ENCODE peak calls at places on chromosome 21, in eight cellular contexts. N is activated T-cell treated with anti-CD3 and anti-CD28 coated beads for 1 hour; C is stimulated activated CD4-positive, alpha-beta T cell treated with anti-CD3 and anti-CD28 coated beads, Interleukin-4, amount 100 ng/mL, for 4 hours; G is IMR-90; P is SK-N-SH; B is DMS153; I is activated CD8-positive, alpha-beta memory T cell treated with anti-CD3 and anti-CD28 coated beads for 4 hours; J is NCI-H510A treated with DMSO at 0.1 percent for 48 hours. S is an unnamed sample.

GRCh38 chr21:41326414-41327080 is 9.9 kb downstream of the FAM3B start:
- DNase-seq in N (no peak), C (no peak), G (no peak), P (no peak), B (no peak), I (no peak), J (no peak), S (no peak)

GRCh38 chr21:45410865-45411809 is 6.2 kb downstream of the COL18A1 start:
- DNase-seq in N (no peak), C (no peak), G (no peak), P (no peak), B (no peak), I (no peak), J (no peak), S (no peak)

GRCh38 chr21:42539342-42539741 is 25.7 kb downstream of the SLC37A1 start:
- DNase-seq in N (no peak), C (no peak), G (no peak), P (no peak), B (no peak), I (no peak), J (no peak), S (no peak)

GRCh38 chr21:39483917-39484316 is 32.1 kb downstream of the SH3BGR start:
- DNase-seq in N (no peak), C (no peak), G (peak; percentile 52), P (no peak), B (no peak), I (no peak), J (no peak), S (peak; percentile 58)

GRCh38 chr21:37153193-37153934 is 80.3 kb downstream of the TTC3 start:
- DNase-seq in N (no peak), C (no peak), G (peak; percentile 88), P (no peak), B (no peak), I (no peak), J (no peak), S (no peak)

GRCh38 chr21:39071623-39072214 is 111.5 kb downstream of the PSMG1 start:
- DNase-seq in N (no peak), C (no peak), G (peak; percentile 83), P (no peak), B (peak; percentile 26), I (no peak), J (peak; percentile 40), S (no peak)

GRCh38 chr21:34994646-34995631 is 54.2 kb downstream of the RUNX1 start:
- DNase-seq in N (no peak), C (no peak), G (no peak), P (no peak), B (no peak), I (no peak), J (no peak), S (no peak)

GRCh38 chr21:42777757-42778344 is 101.5 kb downstream of the WDR4 start:
- DNase-seq in N (no peak), C (no peak), G (no peak), P (no peak), B (no peak), I (no peak), J (no peak), S (peak; percentile 54)

GRCh38 chr21:25561668-25562641 is 45.3 kb downstream of the MRPL39 start:
- DNase-seq in N (peak; percentile 47), C (peak; percentile 89), G (peak; percentile 82), P (peak; percentile 18), B (no peak), I (peak; percentile 66), J (no peak), S (peak; percentile 89)

GRCh38 chr21:39669485-39669884 is 56.7 kb downstream of the B3GALT5 start:
- DNase-seq in N (no peak), C (no peak), G (no peak), P (no peak), B (peak; percentile 10), I (no peak), J (no peak), S (no peak)

GRCh38 chr21:15730484-15731242 is 881 bp downstream of the USP25 start:
- DNase-seq in N (no peak), C (peak; percentile 35), G (no peak), P (no peak), B (no peak), I (no peak), J (no peak), S (no peak)

GRCh38 chr21:44996501-44996921 is 56.7 kb downstream of the SLX9 start:
- DNase-seq in N (no peak), C (no peak), G (no peak), P (no peak), B (no peak), I (no peak), J (no peak), S (no peak)

GRCh38 chr21:32207096-32207716 is 71.6 kb downstream of the MIS18A start:
- DNase-seq in N (no peak), C (no peak), G (no peak), P (peak; percentile 76), B (no peak), I (no peak), J (peak; percentile 17), S (no peak)

GRCh38 chr21:28431022-28431421 is 561.7 kb downstream of the LTN1 start:
- DNase-seq in N (no peak), C (no peak), G (peak; percentile 66), P (no peak), B (no peak), I (no peak), J (no peak), S (no peak)

GRCh38 chr21:32317726-32318125 is 19.1 kb downstream of the MRAP start:
- DNase-seq in N (no peak), C (no peak), G (no peak), P (no peak), B (no peak), I (no peak), J (no peak), S (no peak)

GRCh38 chr21:33206771-33207290 is 22.9 kb upstream of the IFNAR2 start:
- DNase-seq in N (no peak), C (no peak), G (no peak), P (no peak), B (no peak), I (no peak), J (no peak), S (no peak)

GRCh38 chr21:43357708-43358430 is 69.1 kb downstream of the SIK1 start:
- DNase-seq in N (no peak), C (no peak), G (no peak), P (no peak), B (no peak), I (no peak), J (no peak), S (no peak)

GRCh38 chr21:34351786-34352241 is 12.0 kb upstream of the KCNE2 start:
- DNase-seq in N (no peak), C (no peak), G (peak; percentile 26), P (peak; percentile 66), B (no peak), I (no peak), J (peak; percentile 85), S (no peak)

S was measured in Daoy.